ENCODE peak calls at places on chromosome 5, in ten cellular contexts. J, O, F, A, M, V, W, L, H and B are unnamed samples.
A peak's percentile ranks its signal among the peaks of the same experiment; 100 is the strongest.

GRCh38 chr5:440413-441180 is 2.4 kb upstream of the EXOC3 start:
- DNase-seq in O (no peak), L (peak; percentile 33), H (no peak), A (no peak), V (no peak), F (no peak), J (no peak), W (no peak), M (peak; percentile 49), B (no peak)

GRCh38 chr5:135031813-135032612 is 2.0 kb downstream of the PITX1 start:
- DNase-seq in O (no peak), H (no peak), J (no peak), F (no peak), W (no peak), M (peak; percentile 31), V (no peak), A (peak; percentile 11), L (peak; percentile 51), B (no peak)

GRCh38 chr5:114319821-114320220 is 42.0 kb upstream of the KCNN2 start:
- DNase-seq in O (no peak), L (no peak), A (peak; percentile 29), M (no peak), J (no peak), V (no peak), F (no peak), W (no peak), H (no peak), B (no peak)

GRCh38 chr5:179261301-179262125 is 83.7 kb downstream of the ADAMTS2 start:
- DNase-seq in H (peak; percentile 90), A (no peak), O (no peak), L (no peak), M (no peak), J (peak; percentile 80), W (peak; percentile 1), V (no peak), F (no peak), B (no peak)

GRCh38 chr5:27797220-27797619 is 758.8 kb upstream of the CDH9 start:
- DNase-seq in H (no peak), A (no peak), F (no peak), J (no peak), W (no peak), M (no peak), O (no peak), L (no peak), V (no peak), B (no peak)

GRCh38 chr5:172426086-172426485 is 28.2 kb downstream of the SH3PXD2B start:
- DNase-seq in W (no peak), H (no peak), F (no peak), M (no peak), O (no peak), L (no peak), V (no peak), J (no peak), A (no peak), B (no peak)

GRCh38 chr5:159409801-159410200 is 79.5 kb upstream of the IL12B start:
- DNase-seq in M (no peak), J (no peak), A (no peak), W (no peak), V (no peak), O (no peak), L (no peak), H (no peak), F (no peak), B (no peak)

GRCh38 chr5:74974451-74975089 is 77.8 kb downstream of the GCNT4 start:
- DNase-seq in H (no peak), J (no peak), M (no peak), A (no peak), F (no peak), L (no peak), O (no peak), V (peak; percentile 16), W (no peak), B (no peak)

GRCh38 chr5:59107692-59108091 is 524.8 kb downstream of the RAB3C start:
- DNase-seq in L (no peak), H (no peak), O (no peak), A (peak; percentile 65), M (no peak), W (no peak), F (no peak), V (no peak), J (no peak), B (no peak)

GRCh38 chr5:2751592-2752021 is at the start of gene IRX2:
- DNase-seq in V (no peak), A (peak; percentile 87), H (peak; percentile 96), M (peak; percentile 85), O (no peak), W (no peak), F (no peak), L (peak; percentile 78), J (peak; percentile 93), B (peak; percentile 97)

GRCh38 chr5:152688561-152689274 is 283.6 kb upstream of the NMUR2 start:
- DNase-seq in W (peak; percentile 3), O (no peak), H (peak; percentile 42), V (no peak), M (no peak), A (peak; percentile 84), J (no peak), L (peak; percentile 57), F (peak; percentile 37), B (peak; percentile 74)

GRCh38 chr5:104186100-104186499 is 623.5 kb upstream of the NUDT12 start:
- DNase-seq in V (no peak), O (no peak), M (no peak), A (peak; percentile 51), H (peak; percentile 70), W (peak; percentile 2), L (no peak), F (peak; percentile 5), J (no peak), B (peak; percentile 16)

GRCh38 chr5:4095918-4096630 is 500.4 kb downstream of the IRX1 start:
- DNase-seq in L (no peak), H (no peak), M (no peak), J (no peak), F (no peak), V (no peak), O (no peak), W (no peak), A (no peak), B (peak; percentile 30)

GRCh38 chr5:60243713-60244112 is 350.2 kb upstream of the PDE4D start:
- DNase-seq in J (no peak), F (no peak), V (no peak), L (no peak), O (no peak), M (no peak), W (no peak), A (no peak), H (no peak), B (no peak)

GRCh38 chr5:57368010-57368409 is 114.6 kb downstream of the ACTBL2 start:
- DNase-seq in H (no peak), A (peak; percentile 18), J (no peak), F (no peak), W (no peak), V (no peak), O (no peak), M (no peak), L (no peak), B (no peak)

GRCh38 chr5:34924462-34924765 is 4.9 kb upstream of the DNAJC21 start:
- DNase-seq in L (no peak), W (no peak), M (no peak), O (no peak), F (no peak), A (no peak), V (no peak), J (no peak), H (no peak), B (no peak)

GRCh38 chr5:93274291-93274690 is 306.7 kb downstream of the NR2F1-AS1 start:
- DNase-seq in A (peak; percentile 85), W (no peak), F (peak; percentile 72), O (no peak), J (no peak), M (no peak), V (no peak), H (peak; percentile 26), L (no peak), B (peak; percentile 42)

GRCh38 chr5:107263387-107264003 is 407.2 kb downstream of the EFNA5 start:
- DNase-seq in F (no peak), J (no peak), W (no peak), A (no peak), L (no peak), O (no peak), H (no peak), V (no peak), M (no peak), B (no peak)

GRCh38 chr5:86768699-86769202 is 151.0 kb downstream of the COX7C start:
- DNase-seq in F (no peak), J (no peak), W (no peak), A (no peak), O (no peak), L (no peak), M (no peak), H (peak; percentile 24), V (no peak), B (no peak)

GRCh38 chr5:13859285-13859684 is 85.2 kb downstream of the DNAH5 start:
- DNase-seq in J (no peak), W (no peak), A (peak; percentile 2), V (no peak), M (no peak), O (no peak), H (peak; percentile 22), L (no peak), F (no peak), B (no peak)

GRCh38 chr5:128021411-128021810 is 62.2 kb upstream of the SLC12A2 start:
- DNase-seq in J (no peak), H (no peak), A (no peak), F (no peak), M (no peak), W (no peak), L (no peak), O (no peak), V (no peak), B (no peak)

GRCh38 chr5:153654892-153655520 is 164.5 kb downstream of the GRIA1 start:
- DNase-seq in O (no peak), V (no peak), L (no peak), F (no peak), H (no peak), A (peak; percentile 9), M (no peak), W (no peak), J (no peak), B (no peak)

GRCh38 chr5:175561085-175561484 is 82.7 kb downstream of the SFXN1 start:
- DNase-seq in V (no peak), H (no peak), J (no peak), F (no peak), L (no peak), O (no peak), M (no peak), A (no peak), W (no peak), B (no peak)

GRCh38 chr5:72308853-72309191 is 11.2 kb downstream of the MRPS27 start:
- DNase-seq in M (no peak), O (no peak), A (no peak), L (no peak), J (no peak), V (no peak), F (no peak), W (no peak), H (no peak), B (no peak)

GRCh38 chr5:61809651-61810050 is 477.6 kb downstream of the ZSWIM6 start:
- DNase-seq in W (peak; percentile 55), J (no peak), L (no peak), V (no peak), O (no peak), F (no peak), H (no peak), M (no peak), A (no peak), B (no peak)

GRCh38 chr5:135446615-135447014 is 533 bp downstream of the DCANP1 start:
- DNase-seq in A (no peak), O (no peak), J (no peak), H (no peak), F (no peak), V (no peak), M (peak; percentile 13), W (no peak), L (peak; percentile 37), B (no peak)

GRCh38 chr5:167565555-167565954 is 725.9 kb upstream of the WWC1 start:
- DNase-seq in M (no peak), W (peak; percentile 39), O (no peak), F (peak; percentile 11), H (peak; percentile 64), A (peak; percentile 37), J (no peak), V (no peak), L (no peak), B (peak; percentile 20)